ENCODE peak calls at places on chromosomes 12 and 14, in four cellular contexts. V is sigmoid colon, X is mammary epithelial cell, L is nephron progenitor cell. G is an unnamed sample.

GRCh38 chr14:99671230-99672224 is 12.6 kb upstream of the CYP46A1 start:
- DNase-seq in V (peak), X (no peak), L (no peak), G (peak)

GRCh38 chr12:69601962-69602685 is 8.6 kb downstream of the LRRC10 start:
- DNase-seq in V (no peak), X (no peak), L (no peak), G (no peak)

GRCh38 chr14:106185837-106186233 is 659.5 kb downstream of the TMEM121 start:
- DNase-seq in V (no peak), X (no peak), L (no peak), G (no peak)

GRCh38 chr14:99026471-99026870 is 245.5 kb downstream of the BCL11B start:
- DNase-seq in V (no peak), X (peak), L (no peak), G (no peak)

GRCh38 chr12:132471011-132471857 is 18.7 kb upstream of the FBRSL1 start:
- DNase-seq in V (no peak), X (no peak), L (no peak), G (peak)

GRCh38 chr14:95533391-95533821 is 1.4 kb upstream of the GLRX5 start:
- DNase-seq in V (no peak), X (no peak), L (no peak), G (no peak)

GRCh38 chr14:62269204-62269603 is 507.0 kb downstream of the SNAPC1 start:
- DNase-seq in V (no peak), X (peak), L (no peak), G (no peak)

GRCh38 chr12:130497991-130498390 is 160.3 kb downstream of the PIWIL1 start:
- DNase-seq in V (no peak), X (no peak), L (no peak), G (no peak)

GRCh38 chr14:61575126-61575525 is 120.2 kb upstream of the HIF1A start:
- DNase-seq in V (no peak), X (no peak), L (no peak), G (no peak)

GRCh38 chr14:22531451-22532344 is 57.3 kb downstream of the DAD1 start:
- DNase-seq in V (no peak), X (no peak), L (no peak), G (no peak)

GRCh38 chr14:75242546-75243273 is 35.9 kb upstream of the FOS start:
- DNase-seq in V (no peak), X (peak), L (no peak), G (no peak)

GRCh38 chr14:103260629-103261124 is 73.4 kb upstream of the EIF5 start:
- DNase-seq in V (peak), X (peak), L (no peak), G (no peak)

GRCh38 chr12:73424484-73424883 is 1113.2 kb upstream of the ATXN7L3B start:
- DNase-seq in V (no peak), X (no peak), L (no peak), G (no peak)

GRCh38 chr12:65022441-65022840 is 98.7 kb downstream of the WIF1 start:
- DNase-seq in V (no peak), X (no peak), L (no peak), G (no peak)

GRCh38 chr14:56331815-56332214 is 213.6 kb downstream of the PELI2 start:
- DNase-seq in V (no peak), X (no peak), L (no peak), G (no peak)

GRCh38 chr14:75274899-75275569 is 3.6 kb upstream of the FOS start:
- DNase-seq in V (peak), X (no peak), L (no peak), G (no peak)

GRCh38 chr12:28988384-28988704 is 160.7 kb upstream of the FAR2 start:
- DNase-seq in V (no peak), X (no peak), L (no peak), G (no peak)
- TF ChIP-seq CTCF in V (no peak), X (no peak), L (no peak), G (no peak)

GRCh38 chr12:53230971-53231858 is 794 bp downstream of the RARG start:
- DNase-seq in V (no peak), X (no peak), L (no peak), G (no peak)
- TF ChIP-seq CTCF in V (no peak), X (no peak), L (no peak), G (peak)

DNA sequence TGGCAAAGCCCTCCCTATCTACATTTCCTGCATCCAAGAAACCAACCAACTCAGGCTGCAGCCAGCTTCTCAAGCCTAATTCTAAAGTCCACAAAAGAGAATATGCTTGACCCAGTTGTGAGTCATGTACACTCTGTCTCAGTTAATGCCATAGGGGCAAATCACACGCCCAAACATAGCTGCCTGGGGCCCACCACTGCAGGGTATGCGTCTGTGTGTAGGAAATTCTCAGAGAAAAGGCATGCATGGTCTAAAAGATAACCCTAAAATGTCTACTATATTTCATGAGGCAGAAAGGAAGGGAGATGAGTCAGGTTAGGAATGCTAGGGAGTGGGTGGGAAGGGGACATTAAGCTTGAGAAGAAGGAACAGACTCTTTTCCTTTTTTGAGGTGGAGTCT is 22.3 kb upstream of the SPTLC2 start:
- DNase-seq in V (no peak), X (peak), L (no peak), G (no peak)
- TF ChIP-seq CTCF in V (no peak), X (no peak), L (no peak), G (no peak)

DNA sequence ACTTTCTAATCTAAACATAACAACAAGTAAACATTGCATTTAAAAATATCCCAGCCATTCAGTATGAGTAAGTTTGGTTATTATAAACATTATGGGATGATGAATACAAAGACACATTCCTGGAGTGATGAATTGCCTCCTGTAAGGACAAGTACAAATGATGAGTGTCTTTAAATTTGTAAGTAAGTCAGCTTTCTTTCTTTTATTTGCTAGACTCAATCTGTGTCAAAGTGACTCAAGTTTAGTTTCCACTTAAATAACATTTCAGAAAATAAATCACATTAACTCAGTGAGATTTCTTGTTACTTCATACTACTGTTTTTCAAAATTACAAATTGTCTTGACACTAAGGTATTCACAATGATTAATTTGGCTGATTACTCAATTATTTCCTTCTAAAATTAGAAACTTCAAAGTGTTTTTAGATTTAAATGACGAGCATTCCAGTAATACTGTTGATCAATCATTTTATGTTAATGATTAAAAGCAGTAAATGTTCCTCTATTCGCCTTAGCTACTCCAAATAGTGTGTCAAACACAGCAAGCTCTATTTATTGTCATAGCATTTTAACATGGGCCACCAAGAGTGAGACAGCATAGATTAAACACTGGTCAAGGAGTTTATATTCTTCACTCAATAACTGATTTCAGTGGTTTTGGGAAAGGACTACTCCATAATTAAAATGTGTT is 658.0 kb upstream of the MDGA2 start:
- DNase-seq in V (no peak), X (peak), L (no peak), G (no peak)
- TF ChIP-seq CTCF in V (no peak), X (no peak), L (no peak), G (no peak)

DNA sequence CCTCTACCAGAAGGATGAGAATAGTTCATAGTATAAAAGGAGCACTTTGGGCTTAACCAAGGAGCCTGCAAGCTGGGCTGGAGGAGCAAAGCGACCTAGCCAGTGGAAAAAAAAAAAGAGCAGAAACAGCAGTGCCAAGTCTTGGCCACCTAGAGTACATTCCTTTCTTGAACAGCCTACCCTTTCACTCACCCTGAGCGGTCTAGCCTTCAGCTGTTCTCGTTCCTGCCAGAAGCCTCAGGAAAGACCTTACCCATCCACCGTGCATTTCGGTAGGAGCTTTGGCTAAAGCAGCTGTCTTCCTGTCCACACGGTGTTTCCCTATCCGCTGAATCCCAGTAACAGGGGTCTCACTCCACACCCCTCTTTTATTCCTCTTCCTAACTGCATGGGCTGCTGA is 88.7 kb upstream of the METAP2 start:
- DNase-seq in V (peak), X (peak), L (no peak), G (no peak)
- TF ChIP-seq CTCF in V (no peak), X (no peak), L (no peak), G (peak)

DNA sequence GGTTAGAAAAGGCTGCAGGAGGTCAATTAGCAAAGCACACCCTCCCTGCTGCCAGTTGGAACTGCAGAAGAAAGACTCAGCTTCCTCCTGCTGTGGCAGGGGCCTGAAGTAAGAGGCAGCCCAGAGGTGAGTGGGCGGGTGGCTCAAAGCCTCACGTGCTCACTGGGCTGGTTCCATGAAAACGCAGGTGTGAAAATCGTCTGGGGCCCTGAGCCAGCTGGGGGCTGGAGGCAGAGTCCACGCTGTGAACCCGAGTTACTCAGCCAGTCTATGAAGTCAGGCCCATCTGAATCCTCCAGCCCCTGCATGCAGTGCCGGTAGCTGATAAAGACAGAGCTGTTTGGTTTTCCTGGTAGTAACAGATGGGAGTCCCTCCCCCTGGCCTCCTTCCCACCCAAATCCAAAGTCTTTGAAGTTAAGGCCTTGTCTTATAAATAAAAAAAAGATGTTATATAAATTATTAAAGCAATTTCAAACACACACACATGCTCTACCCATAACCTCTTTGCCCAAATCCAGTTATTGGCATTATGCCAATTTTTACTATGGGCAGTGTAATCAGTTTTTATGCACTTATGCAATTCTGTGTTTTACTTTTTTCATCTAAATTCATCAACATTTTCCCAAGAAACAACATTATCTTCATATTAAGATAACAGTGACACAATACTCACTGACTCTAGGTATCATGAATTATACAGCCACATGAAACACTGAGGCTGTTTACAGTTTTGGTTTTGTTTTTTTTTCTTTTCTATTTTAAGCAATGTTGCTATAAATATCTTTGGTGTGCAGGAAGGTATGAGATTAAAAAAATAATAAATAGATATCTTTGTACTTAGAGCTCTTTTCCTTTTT is 57.9 kb upstream of the PNMA1 start:
- DNase-seq in V (no peak), X (peak), L (no peak), G (peak)
- TF ChIP-seq CTCF in V (no peak), X (no peak), L (no peak), G (no peak)

GRCh38 chr12:123761841-123762714 is at the start of gene DNAH10:
- DNase-seq in V (peak), X (no peak), L (peak), G (no peak)
- TF ChIP-seq CTCF in V (no peak), X (no peak), L (peak), G (peak)

DNA sequence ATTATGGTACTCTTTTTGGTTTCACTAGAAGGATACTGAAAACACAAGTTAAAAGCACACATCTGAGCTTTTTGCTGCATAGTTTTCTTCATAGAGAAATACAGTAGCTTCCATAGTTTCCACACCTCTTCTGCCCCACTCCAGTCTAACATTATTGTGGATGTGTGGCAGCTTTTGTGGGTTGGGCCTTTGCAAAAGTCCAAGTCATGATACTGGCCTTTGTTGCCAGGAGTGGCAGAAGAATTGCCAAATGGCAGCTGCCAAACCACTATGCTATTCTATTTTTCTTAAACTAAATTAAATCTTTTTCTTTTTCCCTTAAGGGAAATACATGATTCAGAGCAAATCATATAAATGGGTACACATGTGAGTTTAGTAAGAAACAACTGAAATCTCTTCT is 114.8 kb downstream of the PLEKHA5 start:
- DNase-seq in V (no peak), X (no peak), L (no peak), G (no peak)
- TF ChIP-seq CTCF in V (no peak), X (no peak), L (no peak), G (no peak)

GRCh38 chr12:105235747-105236476 is at the start of gene APPL2:
- DNase-seq in V (peak), X (peak), L (peak), G (peak)
- TF ChIP-seq CTCF in V (no peak), X (no peak), L (peak), G (peak)

G was measured in chondrocyte.